ENCODE peak calls at places on chromosomes 16 and 17, in six cellular contexts. G is K562, Z is hepatocyte, Q is osteoblast, V is neural progenitor cell, J is SK-N-SH. R is an unnamed sample.

GRCh38 chr16:29821663-29822115 is 1.4 kb downstream of the MVP start:
- DNase-seq in V (no peak), J (no peak), Z (peak), Q (peak), G (no peak), R (no peak)

GRCh38 chr17:13030459-13031305 is 12.9 kb upstream of the ELAC2 start:
- DNase-seq in G (peak), Q (peak), V (peak), J (peak), Z (peak), R (peak)

GRCh38 chr16:64343061-64343819 is 778.6 kb downstream of the CDH11 start:
- DNase-seq in Z (no peak), J (no peak), V (no peak), G (no peak), Q (no peak), R (no peak)

GRCh38 chr16:27784351-27785306 is 234.7 kb downstream of the KATNIP start:
- DNase-seq in G (no peak), V (no peak), Z (no peak), J (peak), Q (peak), R (no peak)

GRCh38 chr16:73171380-73171779 is 123.5 kb upstream of the ZFHX3 start:
- DNase-seq in Q (no peak), V (no peak), J (peak), G (no peak), Z (no peak), R (no peak)

GRCh38 chr16:85231959-85232358 is 119.7 kb upstream of the CIBAR2 start:
- DNase-seq in G (no peak), V (no peak), J (no peak), Q (peak), Z (no peak), R (no peak)

GRCh38 chr17:18315498-18316360 is 636 bp downstream of the SMCR8 start:
- DNase-seq in J (no peak), Z (no peak), G (no peak), V (no peak), Q (peak), R (no peak)

GRCh38 chr17:81537343-81537855 is 9.2 kb downstream of the FSCN2 start:
- DNase-seq in Q (no peak), V (peak), G (peak), Z (peak), J (peak), R (no peak)

GRCh38 chr17:11296994-11297393 is 56.0 kb downstream of the SHISA6 start:
- DNase-seq in Q (no peak), J (peak), V (peak), Z (peak), G (no peak), R (peak)

GRCh38 chr16:12558641-12559040 is 245.0 kb downstream of the CPPED1 start:
- DNase-seq in G (no peak), J (no peak), Z (no peak), V (no peak), Q (no peak), R (no peak)

GRCh38 chr16:17420821-17421220 is 49.9 kb downstream of the XYLT1 start:
- DNase-seq in Q (no peak), J (no peak), V (no peak), G (no peak), Z (no peak), R (no peak)

GRCh38 chr16:17419266-17419665 is 51.5 kb downstream of the XYLT1 start:
- DNase-seq in Z (no peak), J (no peak), V (no peak), G (no peak), Q (no peak), R (no peak)

GRCh38 chr16:17426451-17426850 is 44.3 kb downstream of the XYLT1 start:
- DNase-seq in Q (no peak), Z (peak), V (no peak), J (no peak), G (no peak), R (no peak)

GRCh38 chr16:17423195-17423594 is 47.6 kb downstream of the XYLT1 start:
- DNase-seq in V (peak), J (no peak), Z (no peak), G (no peak), Q (no peak), R (peak)

DNA sequence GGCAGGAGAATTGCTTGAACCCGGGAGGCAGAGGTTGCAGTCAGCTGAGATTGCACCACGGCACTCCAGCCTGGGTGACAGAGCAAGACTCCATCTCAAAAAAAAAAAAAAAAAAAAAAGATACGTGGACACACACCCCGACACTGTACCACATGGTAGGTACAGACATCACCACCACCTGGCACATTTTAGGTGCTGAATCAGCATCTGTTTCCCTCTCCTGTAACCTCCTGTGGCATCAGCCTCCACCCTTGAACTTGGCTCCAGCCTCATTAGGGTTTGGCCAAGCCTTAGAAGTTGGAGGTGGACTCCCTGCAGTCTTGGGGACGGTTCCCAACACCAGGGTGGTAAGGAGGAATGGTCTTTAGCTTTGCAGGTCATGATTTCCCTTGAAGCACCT is 46.0 kb downstream of the XYLT1 start:
- DNase-seq in Q (no peak), G (no peak), Z (no peak), V (no peak), J (no peak), R (no peak)
- H3K27ac ChIP-seq in Q (no peak), G (no peak), Z (no peak), V (no peak), J (no peak), R (no peak)

GRCh38 chr16:964696-965395 is 5.9 kb downstream of the LMF1 start:
- DNase-seq in V (no peak), G (no peak), Z (no peak), J (no peak), Q (peak), R (no peak)
- H2AFZ ChIP-seq in V (no peak), G (no peak), Z (no peak), J (no peak), Q (peak), R (no peak)

GRCh38 chr16:11306997-11307638 is 26.0 kb upstream of the PRM1 start:
- DNase-seq in V (no peak), Q (peak), G (no peak), Z (peak), J (no peak), R (no peak)
- H3K27ac ChIP-seq in V (no peak), Q (no peak), G (no peak), Z (peak), J (no peak), R (no peak)

GRCh38 chr17:43697937-43698336 is 36.2 kb upstream of the MEOX1 start:
- DNase-seq in Q (no peak), J (no peak), V (no peak), G (no peak), Z (no peak), R (no peak)
- H2AFZ ChIP-seq in Q (no peak), J (no peak), V (no peak), G (no peak), Z (no peak), R (no peak)

GRCh38 chr16:58814348-58814801 is 80.3 kb upstream of the GOT2 start:
- DNase-seq in V (peak), Z (peak), J (peak), Q (peak), G (peak), R (peak)
- H3K27ac ChIP-seq in V (no peak), Z (no peak), J (no peak), Q (no peak), G (no peak), R (no peak)

GRCh38 chr17:5201011-5201410 is 9.3 kb upstream of the ZNF594 start:
- DNase-seq in Q (no peak), Z (no peak), J (no peak), G (no peak), V (no peak), R (no peak)
- H2AFZ ChIP-seq in Q (no peak), Z (no peak), J (no peak), G (no peak), V (no peak), R (no peak)

GRCh38 chr17:6940186-6940649 is 55.6 kb upstream of the ALOX12 start:
- DNase-seq in Q (no peak), Z (no peak), J (peak), V (no peak), G (peak), R (no peak)

GRCh38 chr17:6941989-6942388 is 53.9 kb upstream of the ALOX12 start:
- DNase-seq in Q (no peak), G (no peak), J (no peak), Z (no peak), V (no peak), R (no peak)

GRCh38 chr17:6936370-6937028 is 59.4 kb upstream of the ALOX12 start:
- DNase-seq in G (no peak), Q (no peak), V (no peak), Z (no peak), J (peak), R (no peak)

GRCh38 chr17:6938637-6939036 is 57.2 kb upstream of the ALOX12 start:
- DNase-seq in V (no peak), J (no peak), Z (no peak), Q (no peak), G (no peak), R (no peak)
- H3K27ac ChIP-seq in V (no peak), J (no peak), Z (no peak), Q (no peak), G (no peak), R (no peak)

GRCh38 chr17:78359936-78360370 is at the start of gene SOCS3:
- DNase-seq in Z (peak), V (peak), Q (peak), J (peak), G (peak), R (peak)
- H2AFZ ChIP-seq in Z (peak), V (peak), Q (peak), J (peak), G (peak), R (peak)

GRCh38 chr17:42460371-42460770 is 1.7 kb downstream of the ATP6V0A1 start:
- DNase-seq in J (no peak), Q (peak), Z (no peak), V (no peak), G (no peak), R (no peak)
- H3K27ac ChIP-seq in J (peak), Q (peak), Z (peak), V (no peak), G (peak), R (no peak)